ENCODE peak calls at places on chromosomes 6 and 20, in ten cellular contexts. N, F, Y, G, V, M, S, A, D and J are unnamed samples.

GRCh38 chr6:62445521-62445920 is 159.5 kb upstream of the KHDRBS2 start:
- DNase-seq in N (no peak), F (no peak), Y (no peak), G (no peak), V (no peak), M (no peak), S (peak), A (no peak), D (no peak), J (no peak)

GRCh38 chr20:50270569-50270968 is 79.9 kb downstream of the CEBPB start:
- DNase-seq in N (no peak), F (peak), Y (no peak), G (no peak), V (no peak), M (no peak), S (peak), A (no peak), D (no peak), J (no peak)

GRCh38 chr6:6332240-6332639 is 11.8 kb upstream of the F13A1 start:
- DNase-seq in N (no peak), F (no peak), Y (no peak), G (no peak), V (no peak), M (no peak), S (no peak), A (no peak), D (no peak), J (no peak)

GRCh38 chr6:163387317-163387716 is 27.2 kb upstream of the QKI start:
- DNase-seq in N (no peak), F (no peak), Y (no peak), G (peak), V (no peak), M (no peak), S (no peak), A (no peak), D (no peak), J (no peak)

GRCh38 chr20:19115581-19115980 is 96.9 kb upstream of the SLC24A3 start:
- DNase-seq in N (no peak), F (no peak), Y (no peak), G (no peak), V (no peak), M (no peak), S (no peak), A (no peak), D (no peak), J (no peak)

GRCh38 chr20:58173091-58173490 is 55.4 kb downstream of the ANKRD60 start:
- DNase-seq in N (no peak), F (no peak), Y (no peak), G (no peak), V (no peak), M (no peak), S (no peak), A (no peak), D (no peak), J (no peak)

GRCh38 chr20:32614303-32614702 is 29.2 kb upstream of the NOL4L start:
- DNase-seq in N (no peak), F (no peak), Y (no peak), G (no peak), V (no peak), M (no peak), S (no peak), A (no peak), D (no peak), J (no peak)

GRCh38 chr20:14950633-14951032 is 613.2 kb upstream of the FLRT3 start:
- DNase-seq in N (no peak), F (no peak), Y (no peak), G (no peak), V (no peak), M (no peak), S (no peak), A (no peak), D (no peak), J (no peak)

GRCh38 chr6:13220266-13220665 is 108.1 kb downstream of the TBC1D7 start:
- DNase-seq in N (no peak), F (no peak), Y (no peak), G (no peak), V (no peak), M (no peak), S (no peak), A (no peak), D (no peak), J (no peak)

GRCh38 chr20:33789858-33790182 is 21.3 kb upstream of the CHMP4B start:
- DNase-seq in N (no peak), F (no peak), Y (no peak), G (no peak), V (no peak), M (no peak), S (no peak), A (no peak), D (no peak), J (no peak)

GRCh38 chr6:54040545-54040944 is 70.7 kb upstream of the MLIP start:
- DNase-seq in N (no peak), F (no peak), Y (no peak), G (no peak), V (no peak), M (no peak), S (no peak), A (no peak), D (no peak), J (no peak)

GRCh38 chr6:4128748-4129147 is 6.6 kb downstream of the ECI2 start:
- DNase-seq in N (no peak), F (no peak), Y (no peak), G (peak), V (no peak), M (no peak), S (no peak), A (no peak), D (no peak), J (no peak)

GRCh38 chr20:9413001-9413400 is 101.4 kb upstream of the LAMP5 start:
- DNase-seq in N (no peak), F (no peak), Y (no peak), G (no peak), V (no peak), M (no peak), S (no peak), A (no peak), D (no peak), J (no peak)

GRCh38 chr20:9409981-9410380 is 104.4 kb upstream of the LAMP5 start:
- DNase-seq in N (no peak), F (no peak), Y (no peak), G (peak), V (no peak), M (no peak), S (no peak), A (no peak), D (no peak), J (no peak)

GRCh38 chr20:9409352-9409751 is 105.0 kb upstream of the LAMP5 start:
- DNase-seq in N (no peak), F (no peak), Y (no peak), G (peak), V (no peak), M (no peak), S (no peak), A (no peak), D (no peak), J (no peak)

GRCh38 chr20:9412309-9412708 is 102.1 kb upstream of the LAMP5 start:
- DNase-seq in N (no peak), F (no peak), Y (no peak), G (no peak), V (no peak), M (no peak), S (no peak), A (no peak), D (no peak), J (no peak)

DNA sequence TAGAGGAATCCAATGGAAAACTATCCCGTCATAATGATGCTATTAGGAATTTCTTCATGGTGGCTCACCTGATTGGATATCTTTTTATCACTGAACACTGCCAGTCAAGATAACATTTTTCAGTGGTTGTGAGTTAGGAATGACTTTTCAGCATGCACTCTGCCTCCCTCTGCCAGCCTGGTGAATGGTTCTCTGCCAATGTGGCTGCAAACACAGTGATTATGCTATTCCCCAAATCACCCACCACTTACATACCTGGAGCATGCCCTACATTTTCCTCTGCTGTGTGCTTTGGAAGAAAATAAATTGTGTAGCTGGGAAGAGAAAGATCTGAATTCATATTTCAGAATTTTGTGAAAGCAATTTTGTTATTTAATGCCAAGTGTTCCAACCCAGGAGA is 102.6 kb upstream of the LAMP5 start:
- DNase-seq in N (no peak), F (no peak), Y (no peak), G (no peak), V (no peak), M (no peak), S (no peak), A (no peak), D (no peak), J (no peak)
- TF ChIP-seq CTCF in N (no peak), F (no peak), Y (no peak), G (no peak), V (no peak), M (no peak), S (no peak), A (no peak), D (no peak), J (no peak)

GRCh38 chr6:159100789-159101182 is 56.0 kb upstream of the TAGAP start:
- DNase-seq in N (no peak), F (no peak), Y (no peak), G (no peak), V (peak), M (no peak), S (no peak), A (no peak), D (no peak), J (no peak)

GRCh38 chr6:159100011-159100788 is 55.4 kb upstream of the TAGAP start:
- DNase-seq in N (no peak), F (no peak), Y (no peak), G (no peak), V (peak), M (no peak), S (no peak), A (no peak), D (no peak), J (no peak)

GRCh38 chr6:159099311-159099710 is 54.5 kb upstream of the TAGAP start:
- DNase-seq in N (no peak), F (no peak), Y (no peak), G (no peak), V (no peak), M (no peak), S (no peak), A (no peak), D (no peak), J (no peak)

GRCh38 chr6:159097256-159097655 is 52.5 kb upstream of the TAGAP start:
- DNase-seq in N (no peak), F (no peak), Y (no peak), G (no peak), V (no peak), M (no peak), S (no peak), A (no peak), D (no peak), J (no peak)

GRCh38 chr6:159098636-159099106 is 53.9 kb upstream of the TAGAP start:
- DNase-seq in N (peak), F (no peak), Y (no peak), G (no peak), V (no peak), M (no peak), S (no peak), A (no peak), D (no peak), J (no peak)
- TF ChIP-seq CTCF in N (no peak), F (no peak), Y (no peak), G (no peak), V (no peak), M (no peak), S (no peak), A (no peak), D (no peak), J (no peak)

GRCh38 chr6:52059821-52060220 is 27.6 kb downstream of the PKHD1 start:
- DNase-seq in N (no peak), F (no peak), Y (no peak), G (no peak), V (no peak), M (no peak), S (no peak), A (no peak), D (no peak), J (no peak)
- TF ChIP-seq CTCF in N (no peak), F (no peak), Y (no peak), G (no peak), V (no peak), M (no peak), S (no peak), A (no peak), D (no peak), J (no peak)

GRCh38 chr6:56517155-56517745 is 125.4 kb downstream of the DST start:
- DNase-seq in N (no peak), F (no peak), Y (no peak), G (peak), V (no peak), M (no peak), S (no peak), A (no peak), D (no peak), J (no peak)
- TF ChIP-seq CTCF in N (no peak), F (no peak), Y (no peak), G (no peak), V (no peak), M (no peak), S (no peak), A (no peak), D (no peak), J (no peak)

DNA sequence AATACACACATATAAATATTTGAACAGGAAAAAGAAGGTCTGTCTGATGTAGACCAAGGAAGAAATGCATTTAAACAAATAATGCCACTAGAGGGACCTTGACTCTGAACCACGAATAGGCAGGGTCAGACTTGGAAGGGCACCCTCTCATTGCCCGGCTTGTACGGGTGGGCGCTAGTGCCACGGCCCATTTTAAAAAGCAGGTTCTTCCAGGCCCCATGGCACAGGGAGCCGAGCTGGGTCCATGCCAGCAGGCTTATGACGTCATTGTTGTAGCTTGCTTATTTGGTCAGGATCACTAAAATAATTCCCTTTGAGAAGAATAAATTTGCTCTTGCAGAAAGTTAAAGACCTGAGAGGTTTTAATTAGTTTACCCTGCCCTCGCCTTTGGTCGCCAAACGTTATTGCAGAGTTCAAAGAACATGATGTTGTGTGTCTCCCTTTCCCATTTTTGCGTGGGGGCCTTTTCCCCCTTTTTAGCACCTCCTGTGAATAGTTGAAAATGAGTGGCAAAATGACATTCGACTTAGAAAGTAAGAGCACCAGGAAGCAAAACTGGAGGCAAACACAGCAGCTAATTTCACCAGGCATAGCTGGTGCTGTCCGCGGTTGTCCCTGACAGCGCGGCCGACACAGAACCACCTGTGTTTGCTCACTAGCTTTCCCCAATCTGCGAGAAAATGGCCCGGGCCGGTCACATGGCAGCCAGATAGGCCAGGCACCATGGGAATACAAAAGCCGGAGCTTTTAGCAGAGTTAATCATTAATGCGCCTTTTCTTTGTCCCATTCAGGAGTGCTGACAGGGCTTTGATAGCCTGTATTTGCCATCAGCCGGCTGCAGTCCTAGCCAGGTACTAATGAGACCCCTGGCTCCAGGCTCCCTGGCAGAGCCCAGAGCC is 93.8 kb downstream of the FOXA2 start:
- DNase-seq in N (no peak), F (no peak), Y (no peak), G (peak), V (no peak), M (peak), S (no peak), A (peak), D (no peak), J (no peak)
- TF ChIP-seq CTCF in N (no peak), F (no peak), Y (no peak), G (no peak), V (no peak), M (peak), S (no peak), A (peak), D (no peak), J (no peak)

GRCh38 chr6:75098709-75099108 is 107.1 kb downstream of the COL12A1 start:
- DNase-seq in N (no peak), F (peak), Y (no peak), G (peak), V (peak), M (no peak), S (peak), A (peak), D (peak), J (no peak)

GRCh38 chr6:75096986-75097385 is 108.9 kb downstream of the COL12A1 start:
- DNase-seq in N (no peak), F (no peak), Y (no peak), G (no peak), V (no peak), M (no peak), S (no peak), A (no peak), D (no peak), J (no peak)

GRCh38 chr6:75089921-75090320 is 115.9 kb downstream of the COL12A1 start:
- DNase-seq in N (no peak), F (no peak), Y (no peak), G (no peak), V (no peak), M (no peak), S (peak), A (no peak), D (no peak), J (no peak)

GRCh38 chr6:75090574-75090973 is 115.3 kb downstream of the COL12A1 start:
- DNase-seq in N (no peak), F (no peak), Y (no peak), G (no peak), V (no peak), M (no peak), S (no peak), A (peak), D (no peak), J (no peak)

DNA sequence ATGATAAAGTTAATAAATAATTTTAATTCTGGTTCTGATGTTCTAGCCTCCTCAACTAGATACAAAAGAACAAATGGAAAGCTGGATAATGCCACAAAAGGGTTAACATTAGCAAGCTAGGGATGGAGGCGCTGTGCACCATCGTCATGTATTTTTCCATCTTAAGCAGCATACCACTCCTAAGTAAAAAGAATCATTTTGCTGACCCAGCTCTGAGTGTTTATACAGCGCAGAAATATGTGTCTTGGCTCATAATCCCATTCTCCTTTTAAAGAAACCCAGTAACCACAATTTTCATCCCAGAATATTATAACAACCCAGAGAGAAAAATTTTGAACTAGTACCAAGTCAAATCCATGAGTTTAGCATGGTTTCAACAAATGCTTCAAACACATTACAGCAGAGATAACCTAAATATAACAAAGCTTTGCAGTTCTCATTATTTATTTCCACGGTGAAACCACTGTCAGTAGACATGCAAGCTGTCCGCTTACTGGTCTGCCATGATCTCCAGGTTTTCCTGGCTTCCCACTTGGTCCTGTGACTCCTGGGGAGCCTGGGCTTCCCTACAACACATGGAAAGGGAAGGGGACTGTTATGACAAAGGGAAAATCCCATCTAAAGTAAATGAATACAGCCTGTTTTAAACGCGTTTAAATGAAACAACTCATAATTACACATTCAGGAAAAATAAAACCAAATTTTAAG is 111.1 kb downstream of the COL12A1 start:
- DNase-seq in N (no peak), F (no peak), Y (no peak), G (peak), V (no peak), M (no peak), S (no peak), A (peak), D (no peak), J (no peak)
- TF ChIP-seq CTCF in N (no peak), F (no peak), Y (no peak), G (no peak), V (no peak), M (no peak), S (no peak), A (no peak), D (no peak), J (no peak)

GRCh38 chr20:24291066-24291465 is 178.4 kb upstream of the SYNDIG1 start:
- DNase-seq in N (no peak), F (no peak), Y (no peak), G (no peak), V (no peak), M (no peak), S (no peak), A (no peak), D (no peak), J (no peak)
- TF ChIP-seq CTCF in N (no peak), F (no peak), Y (no peak), G (no peak), V (no peak), M (no peak), S (no peak), A (no peak), D (no peak), J (peak)

GRCh38 chr6:44029489-44030185 is 97.6 kb downstream of the MRPL14 start:
- DNase-seq in N (no peak), F (no peak), Y (no peak), G (no peak), V (no peak), M (no peak), S (no peak), A (no peak), D (no peak), J (no peak)
- TF ChIP-seq CTCF in N (no peak), F (no peak), Y (no peak), G (no peak), V (no peak), M (no peak), S (no peak), A (no peak), D (no peak), J (no peak)

DNA sequence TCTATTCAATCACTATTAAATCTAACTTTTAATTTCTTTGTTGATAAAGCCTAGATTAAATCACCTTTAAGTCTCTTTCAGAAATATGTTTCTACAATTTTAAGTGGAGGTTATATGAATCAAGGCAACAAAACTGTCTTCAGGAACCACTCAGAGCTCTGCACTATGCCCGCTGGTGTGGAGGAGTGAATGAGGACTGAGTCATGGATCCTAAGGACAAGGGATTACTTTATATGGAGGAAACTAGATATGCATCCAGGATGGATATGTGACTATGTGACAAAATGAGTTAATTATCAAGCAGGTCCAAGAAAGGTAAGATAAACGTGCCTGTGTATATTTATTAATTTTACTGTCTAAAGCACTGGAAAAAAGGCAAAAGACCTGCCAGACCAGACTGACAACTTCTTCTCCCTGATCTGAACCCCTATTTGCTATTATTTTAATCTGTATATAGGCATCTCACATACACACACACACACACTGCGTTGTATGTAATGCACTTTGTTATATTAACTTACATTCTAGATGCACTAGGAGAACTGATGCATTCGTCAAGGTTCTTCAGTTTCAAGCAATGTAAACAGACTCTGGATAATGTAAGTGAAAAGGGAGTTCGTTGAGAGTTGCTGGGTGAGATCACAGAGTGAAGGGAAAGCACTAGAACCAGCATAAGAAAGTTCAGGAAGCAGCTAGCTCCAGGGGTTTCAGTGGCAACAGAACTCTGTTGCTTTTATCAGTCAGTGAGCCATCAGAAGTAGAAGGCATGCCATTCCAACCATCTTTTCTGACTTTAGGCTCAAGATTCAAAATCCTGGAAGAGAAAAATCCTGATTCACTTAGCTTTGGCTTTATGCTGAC is 26.4 kb upstream of the ADGRG6 start:
- DNase-seq in N (no peak), F (no peak), Y (no peak), G (peak), V (no peak), M (no peak), S (no peak), A (peak), D (no peak), J (no peak)
- TF ChIP-seq CTCF in N (no peak), F (no peak), Y (no peak), G (no peak), V (no peak), M (no peak), S (no peak), A (no peak), D (no peak), J (no peak)

GRCh38 chr20:35002426-35003210 is 47.0 kb downstream of the MYH7B start:
- DNase-seq in N (no peak), F (peak), Y (no peak), G (no peak), V (no peak), M (no peak), S (peak), A (no peak), D (no peak), J (no peak)
- TF ChIP-seq CTCF in N (no peak), F (no peak), Y (peak), G (no peak), V (no peak), M (peak), S (no peak), A (no peak), D (no peak), J (no peak)